ENCODE peak calls at places on chromosomes 3 and 15, in six cellular contexts. F is keratinocyte; C is fibroblast of pulmonary artery; U is stimulated activated CD4-positive, alpha-beta T cell treated with anti-CD3 and anti-CD28 coated beads, Interleukin-2, amount 100 ng/mL, for 48 hours; G is activated T-helper 1 cell treated with Interleukin-2 at 50 U/mL for 16 hours; L is CD4-positive, alpha-beta T cell. B is an unnamed sample.

GRCh38 chr3:84601303-84601702 is 357.5 kb upstream of the CADM2 start:
- DNase-seq in G (no peak), L (no peak), U (no peak), F (no peak), C (no peak), B (no peak)

GRCh38 chr3:87798567-87798947 is 260.2 kb downstream of the CGGBP1 start:
- DNase-seq in F (no peak), G (no peak), L (no peak), C (no peak), U (no peak), B (no peak)

GRCh38 chr3:181660337-181660736 is 51.4 kb upstream of the SOX2 start:
- DNase-seq in F (no peak), G (no peak), U (no peak), C (no peak), L (no peak), B (no peak)

GRCh38 chr3:181952221-181952620 is 240.5 kb downstream of the SOX2 start:
- DNase-seq in F (no peak), L (no peak), C (no peak), U (no peak), G (no peak), B (no peak)

GRCh38 chr3:136789976-136790375 is 28.9 kb upstream of the SLC35G2 start:
- DNase-seq in L (no peak), G (no peak), C (no peak), U (no peak), F (no peak), B (no peak)

GRCh38 chr15:48437178-48437577 is 105.9 kb downstream of the DUT start:
- DNase-seq in F (no peak), L (no peak), U (no peak), C (peak), G (no peak), B (no peak)

GRCh38 chr3:182606905-182607504 is 186.3 kb upstream of the ATP11B start:
- DNase-seq in F (no peak), G (no peak), C (no peak), U (no peak), L (no peak), B (no peak)

GRCh38 chr3:45730409-45731154 is 41.4 kb downstream of the SACM1L start:
- DNase-seq in F (no peak), U (no peak), G (no peak), L (no peak), C (no peak), B (no peak)

GRCh38 chr3:161879470-161879869 is 382.9 kb downstream of the OTOL1 start:
- DNase-seq in C (no peak), G (no peak), L (no peak), U (no peak), F (no peak), B (no peak)

GRCh38 chr15:98231696-98232440 is 271.4 kb downstream of the ARRDC4 start:
- DNase-seq in U (no peak), G (no peak), F (no peak), C (peak), L (no peak), B (no peak)

GRCh38 chr3:178193846-178194245 is 342.4 kb upstream of the KCNMB2 start:
- DNase-seq in U (no peak), L (no peak), C (no peak), G (no peak), F (no peak), B (no peak)

GRCh38 chr3:140341213-140341612 is 336.7 kb upstream of the TRIM42 start:
- DNase-seq in F (no peak), C (no peak), U (no peak), G (no peak), L (no peak), B (no peak)

GRCh38 chr3:124592658-124593441 is 137.4 kb upstream of the UMPS start:
- DNase-seq in C (no peak), F (no peak), L (no peak), G (no peak), U (no peak), B (peak)

GRCh38 chr3:131217296-131217741 is 164.3 kb upstream of the NUDT16 start:
- DNase-seq in L (no peak), U (no peak), G (no peak), C (peak), F (peak), B (no peak)

GRCh38 chr3:72169561-72170472 is 384.9 kb upstream of the PROK2 start:
- DNase-seq in L (no peak), F (no peak), G (no peak), C (no peak), U (no peak), B (no peak)

GRCh38 chr15:63948971-63949370 is 97.3 kb downstream of the DAPK2 start:
- DNase-seq in G (no peak), L (no peak), F (no peak), C (no peak), U (no peak), B (no peak)

GRCh38 chr3:170811928-170812591 is 57.9 kb downstream of the RPL22L1 start:
- DNase-seq in C (peak), G (peak), L (peak), U (peak), F (peak), B (peak)

GRCh38 chr3:189512824-189513223 is 118.4 kb upstream of the TP63 start:
- DNase-seq in L (no peak), C (no peak), U (no peak), F (no peak), G (no peak), B (no peak)

GRCh38 chr3:188578579-188579363 is 424.8 kb downstream of the LPP start:
- DNase-seq in L (no peak), C (peak), U (no peak), G (no peak), F (no peak), B (peak)

GRCh38 chr3:138331143-138331894 is 1.7 kb upstream of the NME9 start:
- DNase-seq in F (no peak), G (no peak), U (no peak), C (peak), L (no peak), B (no peak)

GRCh38 chr3:901953-902778 is 190.7 kb upstream of the CNTN6 start:
- DNase-seq in F (no peak), U (no peak), L (no peak), C (peak), G (no peak), B (no peak)

GRCh38 chr3:23086831-23087230 is 116.3 kb upstream of the UBE2E2 start:
- DNase-seq in G (no peak), C (no peak), F (no peak), U (no peak), L (no peak), B (no peak)

GRCh38 chr3:45534580-45535080 is 59.9 kb upstream of the LIMD1 start:
- DNase-seq in L (no peak), C (no peak), F (no peak), U (no peak), G (no peak), B (no peak)

B was measured in activated naive CD8-positive, alpha-beta T cell treated with anti-CD3 and anti-CD28 coated beads, Interleukin-2, amount 50 U/mL, for 24 hours.